ENCODE peak calls at places on chromosomes 12 and 14, in eight cellular contexts. M is type B pancreatic cell, L is left lung, F is Calu3, H is AG09319, J is nephron progenitor cell, V is PC-3, E is AG04450. I is an unnamed sample.

GRCh38 chr12:2894961-2895360 is 4.3 kb downstream of the TULP3 start:
- DNase-seq in V (no peak), M (no peak), H (no peak), E (no peak), L (no peak), J (no peak), F (no peak), I (no peak)

GRCh38 chr12:71947645-71948105 is 9.0 kb downstream of the TPH2 start:
- DNase-seq in V (peak), E (peak), H (no peak), F (peak), J (peak), L (no peak), M (no peak), I (no peak)

GRCh38 chr14:74855021-74855420 is 20.9 kb downstream of the PROX2 start:
- DNase-seq in V (no peak), J (no peak), L (no peak), M (no peak), H (no peak), F (no peak), E (no peak), I (no peak)

GRCh38 chr14:81655423-81656314 is 122.0 kb upstream of the SEL1L start:
- DNase-seq in H (no peak), V (no peak), E (no peak), L (no peak), J (no peak), M (no peak), F (no peak), I (no peak)

GRCh38 chr12:68406134-68406576 is 74.0 kb upstream of the MDM1 start:
- DNase-seq in L (peak), F (peak), H (peak), J (no peak), M (no peak), E (peak), V (peak), I (no peak)

GRCh38 chr12:12365931-12366431 is 9.1 kb downstream of the BORCS5 start:
- DNase-seq in M (no peak), L (no peak), E (no peak), H (no peak), J (no peak), F (no peak), V (no peak), I (no peak)

GRCh38 chr14:36227344-36227743 is 50.8 kb upstream of the PTCSC3 start:
- DNase-seq in F (no peak), J (no peak), V (no peak), H (no peak), M (no peak), L (no peak), E (no peak), I (no peak)

GRCh38 chr14:32370720-32371119 is 41.6 kb downstream of the AKAP6 start:
- DNase-seq in F (no peak), V (peak), E (peak), L (no peak), M (no peak), H (peak), J (no peak), I (no peak)

GRCh38 chr12:44127966-44128365 is 292.1 kb downstream of the TMEM117 start:
- DNase-seq in M (no peak), V (no peak), E (no peak), J (no peak), F (no peak), H (no peak), L (no peak), I (no peak)

GRCh38 chr12:65074932-65075331 is 46.2 kb downstream of the WIF1 start:
- DNase-seq in E (no peak), F (no peak), J (no peak), M (no peak), L (no peak), H (no peak), V (peak), I (no peak)
- TF ChIP-seq CTCF in E (no peak), F (no peak), J (no peak), M (no peak), L (no peak), H (no peak), V (peak), I (no peak)

DNA sequence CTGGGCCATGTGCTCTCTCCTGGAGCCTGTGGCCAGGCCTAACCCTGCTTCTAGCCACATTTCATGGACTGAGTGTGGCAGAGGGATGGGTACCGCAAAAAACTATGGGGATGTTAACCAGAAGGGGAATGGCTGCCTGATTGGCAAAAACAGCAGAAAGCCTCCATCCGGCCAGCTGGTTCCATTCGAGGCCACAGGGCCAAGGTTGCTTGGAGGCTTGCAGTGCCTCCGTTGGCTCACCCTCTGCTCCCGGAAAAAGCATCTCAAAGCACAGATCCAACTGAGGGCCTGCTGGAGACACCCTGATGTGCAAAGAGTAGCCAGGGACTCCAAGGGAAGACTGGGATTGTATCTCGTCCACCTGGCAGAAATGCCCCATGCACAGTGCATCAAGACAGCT is 16.5 kb downstream of the TMEM120B start:
- DNase-seq in E (no peak), V (no peak), H (no peak), J (no peak), M (no peak), L (no peak), F (no peak), I (no peak)
- TF ChIP-seq CTCF in E (no peak), V (no peak), H (no peak), J (no peak), M (no peak), L (no peak), F (no peak), I (no peak)

GRCh38 chr14:102516531-102517411 is 7.2 kb upstream of the ANKRD9 start:
- DNase-seq in L (peak), E (no peak), V (peak), J (peak), M (peak), F (peak), H (no peak), I (peak)
- TF ChIP-seq CTCF in L (peak), E (peak), V (peak), J (peak), M (peak), F (peak), H (peak), I (peak)

GRCh38 chr12:39620664-39621658 is 1.4 kb upstream of the ABCD2 start:
- DNase-seq in H (no peak), M (no peak), L (peak), J (no peak), E (no peak), F (no peak), V (peak), I (no peak)

GRCh38 chr12:39621670-39622069 is 2.1 kb upstream of the ABCD2 start:
- DNase-seq in M (no peak), L (no peak), E (no peak), V (no peak), F (no peak), J (no peak), H (no peak), I (no peak)

GRCh38 chr12:39619316-39619659 is 315 bp downstream of the ABCD2 start:
- DNase-seq in M (no peak), V (no peak), F (no peak), E (no peak), J (no peak), L (no peak), H (no peak), I (no peak)

GRCh38 chr12:39618701-39619100 is 902 bp downstream of the ABCD2 start:
- DNase-seq in V (no peak), L (no peak), F (no peak), H (no peak), M (no peak), J (no peak), E (no peak), I (no peak)

DNA sequence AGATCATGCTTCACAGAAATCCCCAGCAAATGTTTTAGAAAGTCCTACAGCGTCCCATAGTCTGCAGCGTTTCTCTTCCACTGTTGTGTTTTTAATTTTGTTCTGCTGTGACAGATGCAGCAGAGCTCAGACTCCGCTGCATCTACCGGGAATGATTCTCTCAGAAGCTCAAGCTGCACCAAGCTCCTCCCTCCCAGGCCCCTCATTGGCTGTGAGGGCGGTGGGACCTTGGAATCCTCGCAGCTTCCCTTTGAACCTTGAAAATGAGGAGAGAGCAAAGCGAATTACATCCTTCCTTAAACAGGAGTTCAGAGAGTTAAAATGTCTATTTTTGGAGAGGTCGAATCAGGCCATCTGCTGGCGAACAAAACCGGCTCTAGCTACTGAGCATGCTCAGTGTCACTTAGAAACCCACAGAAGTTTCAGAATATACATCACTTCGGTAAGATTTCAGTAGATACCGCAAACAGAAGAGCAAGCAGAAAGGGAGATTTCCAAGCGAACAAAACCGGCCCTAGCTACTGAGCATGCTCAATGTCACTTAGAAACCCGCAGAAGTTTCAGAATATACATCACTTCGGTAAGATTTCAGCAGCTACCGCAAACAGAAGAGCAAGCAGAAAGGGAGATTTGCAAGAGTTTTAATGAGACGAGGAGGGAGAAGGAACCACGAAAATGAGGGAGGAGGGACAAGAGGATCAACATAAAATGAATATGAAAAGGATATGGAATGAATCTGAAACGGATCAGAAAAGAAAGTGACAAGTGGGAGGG is at the start of gene ABCD2:
- DNase-seq in H (peak), E (peak), L (peak), F (peak), J (peak), V (peak), M (peak), I (peak)
- TF ChIP-seq CTCF in H (peak), E (no peak), L (no peak), F (no peak), J (no peak), V (peak), M (peak), I (no peak)

GRCh38 chr14:83004456-83005006 is 1470.9 kb upstream of the SEL1L start:
- DNase-seq in M (no peak), F (no peak), J (no peak), H (no peak), E (no peak), V (no peak), L (no peak), I (no peak)

GRCh38 chr14:82999802-83000201 is 1466.1 kb upstream of the SEL1L start:
- DNase-seq in F (no peak), H (no peak), M (no peak), L (no peak), E (peak), V (no peak), J (no peak), I (no peak)
- TF ChIP-seq CTCF in F (no peak), H (peak), M (peak), L (no peak), E (peak), V (peak), J (no peak), I (no peak)

DNA sequence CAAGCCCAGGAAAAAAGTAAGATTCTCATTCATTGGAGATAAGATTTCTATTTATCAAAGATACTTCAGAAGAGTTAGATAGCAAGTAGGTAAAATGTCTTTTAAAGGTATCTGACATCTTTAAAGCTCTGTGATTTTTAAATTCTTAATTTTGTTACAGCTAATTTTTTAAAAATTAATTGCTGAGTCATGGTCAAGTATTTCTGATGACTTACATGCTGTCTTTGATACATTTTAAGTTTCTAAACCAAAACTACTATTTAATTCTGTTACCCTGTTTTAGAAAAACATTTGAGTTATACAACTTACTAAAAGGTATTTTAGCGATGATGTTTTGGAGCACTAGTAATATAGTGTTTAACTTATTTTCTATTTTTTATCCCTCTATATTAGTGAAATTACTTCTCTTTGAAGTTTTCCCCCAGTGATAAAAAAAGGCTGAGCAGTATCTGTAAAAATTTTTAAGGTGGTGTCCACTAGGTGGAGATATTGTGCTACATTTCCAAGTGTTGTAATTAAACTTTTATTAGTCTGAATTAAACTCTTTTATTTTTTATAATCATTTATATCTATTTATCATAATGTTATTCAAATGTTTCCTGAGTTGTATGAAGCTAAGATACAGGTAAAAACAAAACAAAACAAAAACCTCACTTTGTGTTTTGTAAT is 11.5 kb downstream of the ALG10 start:
- DNase-seq in H (no peak), F (no peak), L (no peak), V (peak), M (no peak), J (no peak), E (peak), I (no peak)
- TF ChIP-seq CTCF in H (peak), F (peak), L (peak), V (peak), M (peak), J (peak), E (peak), I (peak)

DNA sequence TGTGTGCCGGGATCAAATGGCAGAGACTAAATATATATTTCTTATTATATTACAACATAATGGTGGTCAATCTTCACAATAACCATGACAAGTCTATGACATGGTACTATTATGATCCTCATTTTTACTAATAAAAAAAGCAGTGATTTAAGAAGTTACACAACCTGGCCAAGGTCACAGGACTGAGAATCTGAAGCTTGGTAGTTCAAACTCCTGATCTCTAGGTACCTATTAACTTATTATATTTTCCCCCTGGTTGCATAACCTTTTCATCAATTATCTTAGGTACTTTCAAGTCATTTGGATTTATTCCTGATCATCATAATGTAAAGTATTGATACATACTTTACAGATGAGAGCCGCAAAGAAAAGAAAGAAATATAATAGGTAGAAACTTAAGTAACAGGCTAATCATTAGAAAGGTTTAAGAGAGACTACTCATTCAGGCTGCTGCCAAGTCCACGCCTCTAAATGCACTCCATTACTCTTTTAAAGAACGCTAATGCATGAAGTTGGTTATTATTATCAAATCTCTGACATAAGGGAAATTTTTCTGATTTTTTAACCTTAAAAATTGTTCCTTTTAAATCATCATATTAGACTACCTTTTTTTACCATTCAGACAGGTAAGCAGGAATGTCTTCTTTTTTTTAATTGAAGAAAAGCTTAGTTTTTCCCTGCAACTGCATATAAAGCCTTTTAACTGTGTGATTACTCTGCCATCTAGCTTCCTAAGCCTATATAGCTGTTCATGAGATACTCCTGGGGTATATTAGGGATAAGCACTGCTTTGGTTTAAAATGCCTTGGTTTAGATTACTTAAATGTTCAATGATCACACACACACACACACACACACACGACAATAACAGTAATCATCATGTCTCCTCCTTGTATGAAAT is 35.6 kb downstream of the RPS29 start:
- DNase-seq in J (no peak), M (no peak), L (no peak), H (no peak), F (no peak), V (peak), E (no peak), I (no peak)
- TF ChIP-seq CTCF in J (no peak), M (peak), L (no peak), H (peak), F (no peak), V (peak), E (peak), I (no peak)

I was measured in activated B cell treated with CpG ODN at 0.5 μM for 24 hours.